ENCODE peak calls at places on chromosomes 2 and 18, in five cellular contexts. One of them, this sample, is unnamed.

GRCh38 chr2:229339613-229340012 is 68.5 kb upstream of the PID1 start:
- DNase-seq in NCI-H2107: no peak
- DNase-seq in C1 segment of cervical spinal cord: no peak
- DNase-seq in iPS-NIHi11: no peak
- DNase-seq in cardiac muscle cell: no peak
- DNase-seq in this sample: no peak

GRCh38 chr18:58407263-58407648 is 221.6 kb downstream of the ALPK2 start:
- DNase-seq in NCI-H2107: no peak
- DNase-seq in iPS-NIHi11: no peak
- DNase-seq in cardiac muscle cell: no peak
- DNase-seq in C1 segment of cervical spinal cord: no peak
- DNase-seq in this sample: no peak

GRCh38 chr2:39534095-39534711 is 97.1 kb upstream of the MAP4K3 start:
- DNase-seq in iPS-NIHi11: no peak
- DNase-seq in NCI-H2107: no peak
- DNase-seq in C1 segment of cervical spinal cord: no peak
- DNase-seq in cardiac muscle cell: no peak
- DNase-seq in this sample: no peak

GRCh38 chr18:50429207-50429948 is 54.5 kb downstream of the SKA1 start:
- DNase-seq in C1 segment of cervical spinal cord: no peak
- DNase-seq in iPS-NIHi11: peak; percentile 35
- DNase-seq in cardiac muscle cell: peak; percentile 66
- DNase-seq in NCI-H2107: peak; percentile 9
- DNase-seq in this sample: no peak

GRCh38 chr2:169797601-169798000 is 1.1 kb upstream of the SSB start:
- DNase-seq in iPS-NIHi11: no peak
- DNase-seq in cardiac muscle cell: no peak
- DNase-seq in C1 segment of cervical spinal cord: no peak
- DNase-seq in NCI-H2107: no peak
- DNase-seq in this sample: no peak

GRCh38 chr2:14352067-14352466 is 280.4 kb upstream of the LRATD1 start:
- DNase-seq in NCI-H2107: no peak
- DNase-seq in cardiac muscle cell: no peak
- DNase-seq in iPS-NIHi11: no peak
- DNase-seq in C1 segment of cervical spinal cord: no peak
- DNase-seq in this sample: no peak

GRCh38 chr2:165406053-165406628 is 63.4 kb upstream of the CSRNP3 start:
- DNase-seq in cardiac muscle cell: no peak
- DNase-seq in iPS-NIHi11: peak; percentile 44
- DNase-seq in C1 segment of cervical spinal cord: no peak
- DNase-seq in NCI-H2107: no peak
- DNase-seq in this sample: peak; percentile 68

GRCh38 chr2:217379807-217380206 is 519.9 kb upstream of the TNP1 start:
- DNase-seq in cardiac muscle cell: no peak
- DNase-seq in C1 segment of cervical spinal cord: no peak
- DNase-seq in NCI-H2107: no peak
- DNase-seq in iPS-NIHi11: no peak
- DNase-seq in this sample: no peak

GRCh38 chr2:904243-905024 is 46.2 kb upstream of the SNTG2 start:
- DNase-seq in C1 segment of cervical spinal cord: no peak
- DNase-seq in NCI-H2107: peak; percentile 2
- DNase-seq in cardiac muscle cell: no peak
- DNase-seq in iPS-NIHi11: peak; percentile 55
- DNase-seq in this sample: no peak

GRCh38 chr2:186934420-186934819 is 85.5 kb upstream of the ZSWIM2 start:
- DNase-seq in iPS-NIHi11: no peak
- DNase-seq in C1 segment of cervical spinal cord: no peak
- DNase-seq in cardiac muscle cell: no peak
- DNase-seq in NCI-H2107: no peak
- DNase-seq in this sample: no peak

GRCh38 chr2:200107818-200108217 is 152.4 kb downstream of the MAIP1 start:
- DNase-seq in iPS-NIHi11: no peak
- DNase-seq in cardiac muscle cell: no peak
- DNase-seq in C1 segment of cervical spinal cord: no peak
- DNase-seq in NCI-H2107: no peak
- DNase-seq in this sample: no peak

GRCh38 chr2:15673919-15674636 is 82.4 kb downstream of the DDX1 start:
- DNase-seq in iPS-NIHi11: peak; percentile 65
- DNase-seq in C1 segment of cervical spinal cord: no peak
- DNase-seq in cardiac muscle cell: peak; percentile 62
- DNase-seq in NCI-H2107: no peak
- DNase-seq in this sample: no peak